ENCODE peak calls at places on chromosomes 6 and 20, in five cellular contexts. R is GF-D8, U is activated T-cell treated with anti-CD3 and anti-CD28 coated beads for 48 hours, P is mesenteric fat pad, T is astrocyte of the hippocampus. N is an unnamed sample.

GRCh38 chr6:44989391-44989790 is 338.7 kb upstream of the RUNX2 start:
- DNase-seq in U (no peak), R (no peak), P (no peak), T (no peak), N (no peak)

GRCh38 chr20:19451591-19452295 is 239.3 kb downstream of the SLC24A3 start:
- DNase-seq in R (no peak), U (no peak), T (no peak), P (no peak), N (no peak)

GRCh38 chr6:79261666-79262065 is 27.2 kb upstream of the HMGN3 start:
- DNase-seq in R (no peak), P (no peak), U (no peak), T (no peak), N (no peak)

GRCh38 chr6:153170511-153170910 is 39.4 kb upstream of the RGS17 start:
- DNase-seq in U (no peak), R (no peak), P (no peak), T (no peak), N (peak; percentile 53)

GRCh38 chr6:145977881-145978280 is 13.7 kb upstream of the SHPRH start:
- DNase-seq in P (no peak), R (no peak), U (no peak), T (no peak), N (no peak)

GRCh38 chr6:17580518-17581048 is 19.5 kb upstream of the FAM8A1 start:
- DNase-seq in R (no peak), T (peak; percentile 75), U (peak; percentile 51), P (no peak), N (no peak)

GRCh38 chr6:11384531-11385309 is 152.3 kb upstream of the NEDD9 start:
- DNase-seq in T (peak; percentile 64), U (no peak), R (no peak), P (no peak), N (no peak)

GRCh38 chr20:44396790-44397189 is 41.3 kb downstream of the HNF4A start:
- DNase-seq in R (no peak), P (no peak), U (no peak), T (no peak), N (no peak)

GRCh38 chr6:31396422-31397152 is 6.8 kb upstream of the MICA start:
- DNase-seq in T (peak; percentile 86), P (no peak), U (peak; percentile 82), R (no peak), N (no peak)

GRCh38 chr6:44050872-44051421 is 76.3 kb downstream of the MRPL14 start:
- DNase-seq in U (no peak), P (no peak), R (no peak), T (no peak), N (peak; percentile 41)

GRCh38 chr20:62733891-62734290 is 25.3 kb downstream of the NTSR1 start:
- DNase-seq in U (no peak), R (no peak), T (no peak), P (no peak), N (no peak)

GRCh38 chr6:57069920-57070331 is 20.1 kb upstream of the ZNF451 start:
- DNase-seq in U (no peak), P (no peak), T (peak; percentile 28), R (no peak), N (no peak)

GRCh38 chr6:10487668-10488327 is 33.4 kb upstream of the GCNT2 start:
- DNase-seq in P (no peak), R (no peak), T (no peak), U (no peak), N (no peak)

GRCh38 chr20:14189794-14190402 is 147.5 kb downstream of the FLRT3 start:
- DNase-seq in T (peak; percentile 57), P (no peak), U (no peak), R (no peak), N (peak; percentile 52)

GRCh38 chr6:53641348-53641747 is 24.2 kb downstream of the KLHL31 start:
- DNase-seq in T (no peak), U (no peak), P (no peak), R (no peak), N (no peak)

GRCh38 chr6:156703719-156704118 is 73.5 kb upstream of the ARID1B start:
- DNase-seq in T (no peak), R (no peak), P (no peak), U (no peak), N (no peak)

GRCh38 chr6:147508871-147509608 is 550 bp downstream of the SAMD5 start:
- DNase-seq in U (no peak), T (peak; percentile 52), P (no peak), R (no peak), N (no peak)

GRCh38 chr6:35042451-35042850 is 98.7 kb downstream of the TCP11 start:
- DNase-seq in U (no peak), T (no peak), R (no peak), P (no peak), N (no peak)

GRCh38 chr20:45957021-45957941 is 14.7 kb downstream of the ZNF335 start:
- DNase-seq in P (peak; percentile 71), R (no peak), U (no peak), T (no peak), N (no peak)

GRCh38 chr6:35310265-35310831 is 12.7 kb downstream of the DEF6 start:
- DNase-seq in R (no peak), U (no peak), T (no peak), P (peak; percentile 55), N (no peak)

GRCh38 chr20:32535953-32536823 is 48.9 kb downstream of the NOL4L start:
- DNase-seq in P (no peak), R (no peak), U (peak; percentile 63), T (peak; percentile 59), N (no peak)

GRCh38 chr20:63124092-63124781 is 91.7 kb downstream of the YTHDF1 start:
- DNase-seq in T (no peak), R (no peak), U (no peak), P (peak; percentile 73), N (no peak)

GRCh38 chr20:47330933-47331708 is 25.4 kb downstream of the ZMYND8 start:
- DNase-seq in R (no peak), P (no peak), T (peak; percentile 41), U (no peak), N (peak; percentile 80)

GRCh38 chr6:48389146-48390043 is 278.4 kb upstream of the PTCHD4 start:
- DNase-seq in P (no peak), U (no peak), T (no peak), R (no peak), N (no peak)

GRCh38 chr6:124260337-124260736 is 456.7 kb downstream of the NKAIN2 start:
- DNase-seq in T (no peak), U (no peak), R (no peak), P (no peak), N (peak; percentile 26)

GRCh38 chr20:38805502-38805957 is at the start of gene PPP1R16B:
- DNase-seq in T (peak; percentile 49), R (no peak), P (peak; percentile 87), U (peak; percentile 83), N (no peak)

GRCh38 chr20:61924211-61924857 is 141.3 kb downstream of the TAF4 start:
- DNase-seq in U (no peak), T (no peak), P (no peak), R (no peak), N (no peak)

GRCh38 chr6:14354919-14355572 is 237.5 kb downstream of the CD83 start:
- DNase-seq in T (peak; percentile 96), P (no peak), R (no peak), U (peak; percentile 37), N (peak; percentile 33)

GRCh38 chr20:60583741-60584140 is 625.5 kb downstream of the CDH26 start:
- DNase-seq in U (no peak), R (no peak), T (no peak), P (no peak), N (peak; percentile 71)

GRCh38 chr20:32333181-32333987 is 24.7 kb upstream of the ASXL1 start:
- DNase-seq in U (peak; percentile 49), P (no peak), T (no peak), R (no peak), N (no peak)

GRCh38 chr6:162733489-162733888 is 5.7 kb downstream of the PACRG start:
- DNase-seq in P (no peak), U (no peak), T (no peak), R (no peak), N (no peak)

GRCh38 chr6:119076966-119077642 is 1.4 kb downstream of the FAM184A start:
- DNase-seq in P (no peak), R (no peak), T (no peak), U (no peak), N (no peak)

GRCh38 chr6:118161364-118161763 is 254.3 kb downstream of the SLC35F1 start:
- DNase-seq in P (no peak), R (no peak), U (no peak), T (no peak), N (no peak)

GRCh38 chr6:42628604-42629003 is 64.8 kb downstream of the UBR2 start:
- DNase-seq in R (no peak), U (no peak), T (no peak), P (no peak), N (no peak)

GRCh38 chr20:41178904-41179432 is 41.6 kb downstream of the PLCG1 start:
- DNase-seq in U (no peak), R (no peak), T (peak; percentile 67), P (peak; percentile 72), N (no peak)

N was measured in foreskin keratinocyte.